ENCODE peak calls at places on chromosome 16, in seven cellular contexts. R is HL-60, E is A549, B is mucosa of descending colon, H is DND-41, I is SK-N-SH, O is NB4. T is an unnamed sample.

GRCh38 chr16:57480127-57480753 is 6.1 kb downstream of the DOK4 start:
- DNase-seq in R (no peak), E (peak), B (peak), H (no peak), I (peak), O (no peak), T (no peak)

GRCh38 chr16:50388491-50388890 is 19.7 kb upstream of the BRD7 start:
- DNase-seq in R (no peak), E (no peak), B (no peak), H (no peak), I (no peak), O (no peak), T (no peak)

GRCh38 chr16:17293813-17294558 is 176.8 kb downstream of the XYLT1 start:
- DNase-seq in R (no peak), E (no peak), B (no peak), H (no peak), I (no peak), O (no peak), T (no peak)

GRCh38 chr16:27638833-27639587 is 89.1 kb downstream of the KATNIP start:
- DNase-seq in R (no peak), E (no peak), B (no peak), H (no peak), I (no peak), O (no peak), T (no peak)

GRCh38 chr16:23072769-23073549 is 76.3 kb downstream of the USP31 start:
- DNase-seq in R (no peak), E (peak), B (no peak), H (no peak), I (peak), O (no peak), T (peak)

GRCh38 chr16:29025735-29026134 is 40.9 kb downstream of the LAT start:
- DNase-seq in R (no peak), E (no peak), B (no peak), H (no peak), I (no peak), O (no peak), T (no peak)

GRCh38 chr16:75138636-75139035 is 9.7 kb upstream of the ZFP1 start:
- DNase-seq in R (no peak), E (no peak), B (no peak), H (no peak), I (no peak), O (no peak), T (peak)

GRCh38 chr16:20904507-20905079 is 4.0 kb downstream of the LYRM1 start:
- DNase-seq in R (peak), E (no peak), B (no peak), H (peak), I (no peak), O (peak), T (peak)

DNA sequence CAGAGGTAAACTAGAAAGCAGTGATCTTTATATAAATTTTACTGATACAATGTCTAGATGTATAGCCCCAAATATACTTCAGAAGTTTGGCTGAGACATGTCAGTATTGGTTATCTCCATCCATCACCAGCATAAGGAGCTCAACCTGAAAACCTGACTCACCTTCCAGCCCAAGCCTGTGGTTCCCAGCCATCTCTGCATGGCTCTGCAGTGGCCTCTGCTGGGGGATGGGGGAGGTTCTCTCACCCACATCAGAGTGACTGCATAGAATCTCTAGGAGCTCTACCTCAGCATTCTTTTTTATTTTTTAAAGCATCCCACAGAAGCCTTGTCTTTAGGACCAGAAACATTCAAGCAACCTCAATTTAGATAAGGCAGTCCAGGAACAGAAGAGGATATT is 27.3 kb downstream of the USP7 start:
- DNase-seq in R (no peak), E (peak), B (no peak), H (peak), I (peak), O (peak), T (peak)
- TF ChIP-seq CTCF in R (peak), E (peak), B (peak), H (peak), I (peak), O (peak), T (peak)

GRCh38 chr16:48158296-48158695 is 2.5 kb upstream of the ABCC12 start:
- DNase-seq in R (peak), E (peak), B (no peak), H (no peak), I (no peak), O (peak), T (peak)

GRCh38 chr16:48164907-48165715 is 9.3 kb upstream of the ABCC12 start:
- DNase-seq in R (peak), E (peak), B (peak), H (peak), I (peak), O (peak), T (peak)

GRCh38 chr16:48160575-48160974 is 4.8 kb upstream of the ABCC12 start:
- DNase-seq in R (no peak), E (no peak), B (no peak), H (no peak), I (no peak), O (no peak), T (no peak)

GRCh38 chr16:48162839-48163410 is 7.1 kb upstream of the ABCC12 start:
- DNase-seq in R (no peak), E (no peak), B (no peak), H (no peak), I (no peak), O (no peak), T (no peak)

DNA sequence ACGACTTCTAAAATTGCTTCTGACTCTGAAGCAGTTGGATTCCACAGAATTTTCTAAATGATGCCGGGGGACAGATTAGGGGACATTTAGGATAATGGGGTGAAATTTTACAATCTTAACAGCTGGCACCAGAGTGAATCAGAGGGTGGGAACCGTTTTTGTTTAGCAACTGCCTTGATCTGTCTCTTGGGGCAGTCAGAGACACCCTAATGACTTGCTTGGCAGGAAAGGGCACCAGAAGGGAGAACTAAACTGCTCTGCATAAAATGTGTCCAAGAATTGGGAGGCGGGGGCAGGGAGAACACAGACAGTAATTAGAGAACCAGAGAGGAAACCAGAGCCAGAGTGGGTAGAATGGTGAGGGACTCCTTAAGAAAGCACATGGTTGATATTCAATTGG is 6.1 kb upstream of the ABCC12 start:
- DNase-seq in R (no peak), E (no peak), B (no peak), H (no peak), I (no peak), O (peak), T (no peak)
- H3K4me3 ChIP-seq in R (no peak), E (no peak), B (no peak), H (no peak), I (no peak), O (no peak), T (no peak)

GRCh38 chr16:73389075-73389474 is 341.1 kb upstream of the ZFHX3 start:
- DNase-seq in R (no peak), E (no peak), B (no peak), H (no peak), I (no peak), O (no peak), T (no peak)

GRCh38 chr16:73385701-73386100 is 337.8 kb upstream of the ZFHX3 start:
- DNase-seq in R (no peak), E (no peak), B (no peak), H (no peak), I (no peak), O (no peak), T (no peak)

GRCh38 chr16:73382921-73383594 is 335.1 kb upstream of the ZFHX3 start:
- DNase-seq in R (no peak), E (no peak), B (no peak), H (no peak), I (no peak), O (no peak), T (no peak)

GRCh38 chr16:73387979-73388378 is 340.1 kb upstream of the ZFHX3 start:
- DNase-seq in R (no peak), E (no peak), B (no peak), H (no peak), I (no peak), O (no peak), T (no peak)

DNA sequence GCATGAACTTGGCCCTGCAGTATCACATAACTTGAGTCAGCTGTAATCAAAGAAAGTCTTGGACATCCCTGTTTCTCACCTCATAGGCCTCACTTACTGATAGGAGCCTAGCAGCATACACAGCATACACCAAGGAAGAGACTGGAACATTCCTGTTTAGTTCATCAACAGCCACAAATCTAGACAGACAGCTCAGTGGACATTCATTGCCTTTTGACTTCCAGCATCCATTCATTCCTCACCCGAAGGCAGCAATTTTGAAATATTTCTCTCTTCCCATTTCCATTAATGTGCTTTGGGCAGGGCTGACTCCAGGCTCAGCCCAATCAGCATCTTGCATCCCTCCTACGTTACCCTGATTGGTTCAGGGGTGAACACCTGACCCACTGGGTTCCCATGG is 336.6 kb upstream of the ZFHX3 start:
- DNase-seq in R (no peak), E (no peak), B (no peak), H (no peak), I (no peak), O (no peak), T (no peak)
- TF ChIP-seq CTCF in R (no peak), E (no peak), B (no peak), H (no peak), I (no peak), O (no peak), T (no peak)

DNA sequence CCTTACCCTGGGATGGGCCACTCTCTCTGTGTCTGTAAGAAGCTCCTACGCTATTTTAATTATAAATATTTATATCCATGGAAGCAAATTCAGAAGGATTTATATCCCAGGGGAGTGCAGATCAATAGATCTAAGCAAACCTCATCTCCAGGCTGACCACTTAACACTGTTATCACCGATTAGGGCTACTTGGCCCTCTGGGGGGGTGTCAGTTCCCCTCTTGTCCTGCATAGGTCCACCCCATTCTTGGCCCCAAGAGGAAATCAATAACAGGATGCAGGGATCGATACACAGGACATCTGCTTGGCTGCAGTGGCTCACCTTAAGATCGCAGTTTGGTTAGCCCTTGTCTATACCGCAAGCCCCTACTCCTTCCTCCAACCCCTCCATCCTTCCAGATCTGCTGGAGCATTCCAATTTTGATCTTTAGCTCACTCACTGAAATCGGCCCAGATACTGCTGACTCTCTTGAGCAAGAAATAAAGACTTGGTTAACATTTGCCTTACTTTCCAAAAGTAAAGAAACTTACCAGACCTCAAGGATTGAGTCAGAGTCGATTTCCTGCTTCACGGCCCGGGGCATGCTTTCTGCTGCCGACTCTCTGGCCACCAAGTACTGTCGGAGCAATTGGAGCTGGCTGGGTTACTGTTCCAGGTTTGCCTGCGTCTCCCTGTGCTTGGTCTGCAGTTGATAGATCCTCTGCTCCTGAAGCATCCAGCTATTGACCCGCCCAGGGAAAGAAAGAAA is 112.3 kb upstream of the PMFBP1 start:
- DNase-seq in R (no peak), E (no peak), B (no peak), H (no peak), I (no peak), O (no peak), T (no peak)
- H3K4me3 ChIP-seq in R (no peak), E (no peak), B (no peak), H (no peak), I (no peak), O (no peak), T (no peak)

GRCh38 chr16:1428511-1428910 is 2.4 kb upstream of the PERCC1 start:
- DNase-seq in R (no peak), E (peak), B (no peak), H (no peak), I (no peak), O (peak), T (no peak)
- TF ChIP-seq CTCF in R (peak), E (peak), B (no peak), H (peak), I (peak), O (peak), T (peak)

GRCh38 chr16:322476-323143 is 29.9 kb downstream of the AXIN1 start:
- DNase-seq in R (no peak), E (no peak), B (no peak), H (no peak), I (no peak), O (no peak), T (no peak)

GRCh38 chr16:324451-325334 is 27.8 kb downstream of the AXIN1 start:
- DNase-seq in R (no peak), E (no peak), B (peak), H (peak), I (no peak), O (peak), T (no peak)

GRCh38 chr16:324201-324450 is 28.4 kb downstream of the AXIN1 start:
- DNase-seq in R (no peak), E (no peak), B (no peak), H (no peak), I (no peak), O (no peak), T (no peak)

GRCh38 chr16:321532-321931 is 31.0 kb downstream of the AXIN1 start:
- DNase-seq in R (no peak), E (no peak), B (no peak), H (no peak), I (no peak), O (no peak), T (no peak)

DNA sequence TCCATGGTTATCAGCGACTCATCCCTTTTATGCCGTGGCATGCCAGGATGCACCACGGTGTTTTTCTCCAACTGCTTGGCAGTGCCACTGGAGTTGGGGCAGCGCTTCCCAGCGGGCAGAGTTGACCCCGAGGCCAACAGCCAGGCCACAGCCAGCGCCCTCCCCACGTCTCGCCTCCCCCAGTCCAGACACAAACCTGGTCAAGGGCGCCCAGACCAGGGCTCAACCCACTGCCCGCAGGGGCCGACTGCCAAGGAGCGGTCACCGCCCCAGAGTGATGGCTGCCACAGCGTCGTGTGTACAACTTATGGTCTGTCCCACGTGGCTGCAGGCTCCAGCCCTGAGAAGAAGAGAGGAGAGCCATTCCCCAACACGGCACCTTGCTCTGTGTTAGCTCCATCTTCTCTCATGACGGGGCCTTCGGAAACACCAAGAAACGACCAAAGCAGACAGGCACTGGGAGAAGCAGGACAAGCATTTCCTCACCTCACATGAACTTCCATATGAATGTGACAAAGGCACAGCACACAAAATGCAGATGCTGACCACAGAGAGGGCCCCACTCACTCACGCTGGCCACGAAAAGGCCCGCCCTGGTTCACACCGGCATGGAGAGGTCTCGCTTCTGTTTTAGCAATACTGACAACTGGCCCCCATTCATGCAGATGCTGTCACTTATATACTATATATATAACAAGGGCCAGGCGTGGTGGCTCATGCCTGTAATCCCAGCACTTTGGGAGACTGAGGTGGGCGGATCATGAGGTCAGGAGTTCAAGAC is 27.0 kb downstream of the AXIN1 start:
- DNase-seq in R (no peak), E (no peak), B (no peak), H (no peak), I (no peak), O (peak), T (no peak)
- H3K4me3 ChIP-seq in R (no peak), E (no peak), B (no peak), H (no peak), I (no peak), O (no peak), T (no peak)

T was measured in astrocyte of the cerebellum.